ENCODE peak calls at places on chromosome 19, in seven cellular contexts. D is naive thymus-derived CD8-positive, alpha-beta T cell; O is dorsolateral prefrontal cortex; I is NCI-H1105; U is renal cortical epithelial cell; V is hypothalamus; B is Karpas-422. A is an unnamed sample.

GRCh38 chr19:411723-412355 is 2.9 kb upstream of the C2CD4C start:
- DNase-seq in I (no peak), B (no peak), O (no peak), U (no peak), V (no peak), D (no peak), A (no peak)

GRCh38 chr19:11729586-11729985 is 9.2 kb downstream of the ZNF823 start:
- DNase-seq in I (no peak), U (no peak), B (peak; percentile 10), V (no peak), O (no peak), D (no peak), A (no peak)

GRCh38 chr19:28522545-28522922 is 690.4 kb downstream of the UQCRFS1 start:
- DNase-seq in D (no peak), V (no peak), U (no peak), O (no peak), I (no peak), B (no peak), A (no peak)

GRCh38 chr19:40717880-40718773 is 1.2 kb downstream of the ITPKC start:
- DNase-seq in B (peak; percentile 48), I (no peak), U (peak; percentile 14), V (no peak), O (no peak), D (no peak), A (no peak)

GRCh38 chr19:10817291-10818038 is 18.5 kb downstream of the TMED1 start:
- DNase-seq in U (no peak), B (no peak), O (no peak), D (no peak), I (no peak), V (no peak), A (no peak)

GRCh38 chr19:18281082-18282020 is at the start of gene JUND:
- DNase-seq in U (peak; percentile 89), I (peak; percentile 95), V (peak; percentile 98), O (peak; percentile 96), D (peak; percentile 99), B (peak; percentile 98), A (peak; percentile 99)

GRCh38 chr19:17385878-17386611 is 8.0 kb downstream of the CCDC194 start:
- DNase-seq in B (peak; percentile 88), O (peak; percentile 44), I (no peak), U (peak; percentile 15), D (peak; percentile 63), V (no peak), A (peak; percentile 51)

GRCh38 chr19:45809643-45810159 is 5.4 kb downstream of the RSPH6A start:
- DNase-seq in B (no peak), O (no peak), U (peak; percentile 89), D (no peak), V (no peak), I (no peak), A (no peak)

GRCh38 chr19:11174336-11174735 is 18.8 kb upstream of the SPC24 start:
- DNase-seq in U (no peak), B (no peak), D (no peak), V (no peak), O (no peak), I (no peak), A (no peak)

GRCh38 chr19:38543807-38544568 is 73.8 kb downstream of the MAP4K1 start:
- DNase-seq in O (peak; percentile 94), U (peak; percentile 64), D (no peak), V (peak; percentile 47), I (no peak), B (peak; percentile 73), A (peak; percentile 13)

GRCh38 chr19:47719047-47719885 is 6.0 kb downstream of the EHD2 start:
- DNase-seq in B (no peak), U (peak; percentile 61), D (no peak), O (peak; percentile 62), V (peak; percentile 76), I (no peak), A (no peak)

GRCh38 chr19:42199440-42200115 is 17.9 kb downstream of the DEDD2 start:
- DNase-seq in I (no peak), D (peak; percentile 52), B (peak; percentile 55), U (no peak), V (no peak), O (no peak), A (peak; percentile 58)

GRCh38 chr19:40235238-40236025 is 8.9 kb upstream of the CCNP start:
- DNase-seq in V (no peak), U (no peak), B (no peak), D (no peak), I (no peak), O (no peak), A (no peak)

GRCh38 chr19:10641248-10641647 is 12.9 kb upstream of the ILF3 start:
- DNase-seq in U (no peak), B (no peak), I (no peak), V (no peak), O (no peak), D (no peak), A (no peak)

GRCh38 chr19:52533901-52534300 is 6.4 kb downstream of the ZNF808 start:
- DNase-seq in D (no peak), V (no peak), I (no peak), B (no peak), O (no peak), U (peak; percentile 23), A (no peak)

GRCh38 chr19:56066152-56067023 is 54.7 kb downstream of the ZNF787 start:
- DNase-seq in U (peak; percentile 15), O (peak; percentile 47), I (peak; percentile 58), D (peak; percentile 62), B (peak; percentile 83), V (peak; percentile 33), A (peak; percentile 66)

GRCh38 chr19:2312819-2313501 is 5.0 kb upstream of the LINGO3 start:
- DNase-seq in B (no peak), U (no peak), I (no peak), D (no peak), V (no peak), O (no peak), A (no peak)

A was measured in immature natural killer cell.